ENCODE peak calls at places on chromosomes 16 and 17, in seven cellular contexts. F is tibial artery, I is neural progenitor cell, T is cardiac muscle cell, N is A549, A is left ventricle myocardium inferior, L is K562. P is an unnamed sample.

GRCh38 chr17:35368086-35368824 is 5.2 kb downstream of the SLFN11 start:
- DNase-seq in N (no peak), A (no peak), L (no peak), I (no peak), F (no peak), T (no peak), P (peak; percentile 10)

GRCh38 chr17:37438141-37438540 is 31.5 kb downstream of the TADA2A start:
- DNase-seq in F (no peak), A (no peak), I (no peak), L (no peak), N (no peak), T (no peak), P (no peak)

GRCh38 chr16:15536813-15537212 is 102.4 kb downstream of the BMERB1 start:
- DNase-seq in T (no peak), L (no peak), N (no peak), I (no peak), A (no peak), F (no peak), P (no peak)

GRCh38 chr16:27723711-27724490 is 174.0 kb downstream of the KATNIP start:
- DNase-seq in I (no peak), T (no peak), A (no peak), L (no peak), N (no peak), F (no peak), P (peak; percentile 32)

GRCh38 chr17:68456529-68457167 is 648 bp downstream of the WIPI1 start:
- DNase-seq in I (peak; percentile 88), A (peak; percentile 82), T (peak; percentile 90), L (no peak), F (peak; percentile 94), N (peak; percentile 62), P (peak; percentile 70)

GRCh38 chr16:3874794-3875692 is 5.5 kb downstream of the CREBBP start:
- DNase-seq in I (no peak), T (no peak), F (no peak), N (no peak), L (no peak), A (no peak), P (no peak)

GRCh38 chr17:15210247-15210646 is 54.9 kb downstream of the PMP22 start:
- DNase-seq in N (no peak), F (no peak), I (no peak), A (no peak), L (no peak), T (no peak), P (no peak)

GRCh38 chr17:15920758-15921239 is 24.1 kb upstream of the ADORA2B start:
- DNase-seq in F (no peak), A (no peak), I (no peak), L (peak; percentile 65), N (peak; percentile 77), T (no peak), P (no peak)

GRCh38 chr17:42459256-42459982 is 741 bp downstream of the ATP6V0A1 start:
- DNase-seq in L (peak; percentile 85), T (peak; percentile 7), N (peak; percentile 68), A (peak; percentile 46), F (peak; percentile 74), I (peak; percentile 41), P (peak; percentile 62)

GRCh38 chr17:78794399-78794798 is 12.3 kb upstream of the CYTH1 start:
- DNase-seq in T (no peak), N (no peak), I (no peak), F (no peak), L (no peak), A (no peak), P (no peak)

GRCh38 chr17:82380860-82381702 is 9.5 kb downstream of the UTS2R start:
- DNase-seq in I (no peak), F (no peak), T (no peak), A (no peak), N (no peak), L (no peak), P (peak; percentile 66)

GRCh38 chr16:22681881-22682291 is 132.1 kb upstream of the HS3ST2 start:
- DNase-seq in A (no peak), I (no peak), L (no peak), F (peak; percentile 56), T (no peak), N (no peak), P (no peak)

GRCh38 chr17:50211249-50212120 is 10.1 kb upstream of the COL1A1 start:
- DNase-seq in I (no peak), F (peak; percentile 79), L (no peak), N (no peak), A (no peak), T (no peak), P (no peak)

GRCh38 chr17:74002241-74002640 is 201.2 kb upstream of the RPL38 start:
- DNase-seq in L (no peak), I (no peak), F (no peak), T (no peak), A (no peak), N (no peak), P (no peak)

GRCh38 chr16:75256059-75256870 is 4.8 kb upstream of the BCAR1 start:
- DNase-seq in I (no peak), N (no peak), F (peak; percentile 87), T (peak; percentile 64), L (peak; percentile 71), A (no peak), P (no peak)

GRCh38 chr16:30786115-30786935 is 680 bp downstream of the ZNF629 start:
- DNase-seq in L (peak; percentile 61), I (peak; percentile 71), A (no peak), N (peak; percentile 68), T (peak; percentile 70), F (no peak), P (peak; percentile 47)

GRCh38 chr16:85428899-85429775 is 184.0 kb upstream of the GSE1 start:
- DNase-seq in L (no peak), N (no peak), F (no peak), T (no peak), I (no peak), A (peak; percentile 11), P (no peak)

GRCh38 chr17:82112866-82113390 is 14.9 kb upstream of the FASN start:
- DNase-seq in N (no peak), L (no peak), F (no peak), I (no peak), A (no peak), T (no peak), P (no peak)

GRCh38 chr16:46658925-46659324 is 30.1 kb downstream of the VPS35 start:
- DNase-seq in T (peak; percentile 10), I (no peak), L (no peak), A (no peak), N (no peak), F (no peak), P (no peak)

DNA sequence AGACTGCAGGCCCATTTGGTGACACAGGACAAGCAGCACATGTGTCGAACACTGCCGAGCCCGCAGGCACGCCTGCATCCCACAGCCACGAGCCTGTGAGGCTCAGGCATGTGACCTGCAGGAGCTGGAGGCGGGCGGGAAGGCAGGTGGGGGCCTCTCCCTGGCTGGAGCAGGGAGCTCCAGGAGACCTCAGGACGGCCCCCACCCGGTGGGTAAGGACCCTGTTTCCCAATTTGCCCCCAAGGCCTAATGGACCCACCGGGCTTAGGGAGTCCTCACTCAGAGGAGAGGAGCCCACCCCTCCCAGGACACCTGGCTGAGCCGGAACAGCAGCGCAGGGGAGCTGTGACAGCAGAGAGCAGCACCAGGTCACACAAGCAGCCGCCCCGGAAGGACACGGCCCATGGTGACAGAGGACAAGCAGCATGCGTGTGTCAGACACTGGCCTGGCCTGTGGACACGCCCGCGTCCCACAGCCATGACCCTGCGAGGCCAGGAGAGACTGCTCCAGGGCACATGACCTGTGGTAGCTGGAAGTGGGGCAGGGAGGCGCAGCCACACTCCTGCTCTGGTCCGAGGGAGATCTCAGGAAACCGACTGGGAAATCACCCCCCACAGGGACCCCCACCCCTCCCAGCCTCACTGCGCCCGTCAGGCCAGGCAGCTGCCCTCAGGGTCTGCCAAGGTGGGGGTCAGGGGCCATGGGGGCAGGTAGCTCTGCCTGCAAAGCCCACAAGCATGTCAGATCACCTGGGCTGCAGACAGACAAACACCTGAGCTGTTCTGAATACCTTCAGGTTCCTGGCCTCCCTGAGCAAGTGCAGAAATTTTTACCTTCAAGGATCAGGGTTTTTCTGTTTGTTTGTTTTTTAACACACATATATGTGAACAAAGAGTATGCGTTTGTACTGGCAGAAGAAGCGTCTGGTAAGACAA is 2.4 kb downstream of the SPSB3 start:
- DNase-seq in A (no peak), F (no peak), T (no peak), L (no peak), I (no peak), N (no peak), P (no peak)
- H3K27ac ChIP-seq in A (no peak overlapping the region), F (no peak overlapping the region), T (no peak overlapping the region), L (no peak overlapping the region), I (no peak overlapping the region), N (no peak overlapping the region), P (no peak overlapping the region)

GRCh38 chr17:81094224-81094743 is 59.3 kb downstream of the BAIAP2 start:
- DNase-seq in T (no peak), F (no peak), A (no peak), L (no peak), N (no peak), I (no peak), P (no peak)
- H3K4me3 ChIP-seq in T (no peak overlapping the region), F (no peak overlapping the region), A (no peak overlapping the region), L (no peak overlapping the region), N (no peak overlapping the region), I (no peak overlapping the region), P (no peak overlapping the region)

DNA sequence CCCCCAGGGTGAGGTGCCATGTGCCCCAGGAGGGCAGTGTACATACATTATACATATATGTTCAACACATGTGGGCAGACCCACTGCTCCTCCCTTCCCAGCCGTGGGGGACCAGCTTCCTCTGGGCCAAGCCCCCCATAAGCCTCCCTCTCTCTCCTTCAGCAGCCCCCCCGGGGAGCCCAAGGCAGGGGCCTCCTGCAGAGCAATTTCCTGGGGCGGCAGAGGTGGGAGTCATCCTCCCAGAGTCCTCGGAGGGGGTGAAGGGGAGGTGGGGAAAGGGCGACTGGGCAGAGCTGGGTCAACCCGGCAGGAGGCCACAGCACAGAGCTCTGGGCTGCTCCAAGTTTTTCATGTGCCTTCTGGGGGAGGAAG is 235.1 kb downstream of the ZNF423 start:
- DNase-seq in T (no peak), I (no peak), L (no peak), A (no peak), F (peak; percentile 68), N (no peak), P (no peak)
- H3K27ac ChIP-seq in T (peak overlapping the region; percentile 78), I (no peak overlapping the region), L (peak overlapping the region; percentile 77), A (peak overlapping the region; percentile 80), F (peak overlapping the region; percentile 73), N (no peak overlapping the region), P (no peak overlapping the region)

GRCh38 chr17:29760279-29760721 is 137.6 kb upstream of the CORO6 start:
- DNase-seq in A (no peak), T (peak; percentile 53), F (no peak), I (peak; percentile 40), L (no peak), N (peak; percentile 14), P (peak; percentile 62)

GRCh38 chr17:29753845-29754439 is 131.2 kb upstream of the CORO6 start:
- DNase-seq in L (no peak), I (no peak), T (no peak), F (no peak), A (no peak), N (no peak), P (no peak)

GRCh38 chr17:29757788-29758187 is 135.1 kb upstream of the CORO6 start:
- DNase-seq in L (no peak), F (no peak), I (no peak), A (no peak), T (no peak), N (no peak), P (no peak)

GRCh38 chr17:29760771-29761682 is 138.3 kb upstream of the CORO6 start:
- DNase-seq in F (peak; percentile 94), L (no peak), T (peak; percentile 79), A (peak; percentile 94), I (peak; percentile 85), N (peak; percentile 79), P (peak; percentile 80)

GRCh38 chr17:29758255-29758654 is 135.5 kb upstream of the CORO6 start:
- DNase-seq in T (no peak), F (no peak), I (no peak), N (no peak), L (no peak), A (no peak), P (no peak)
- H3K4me3 ChIP-seq in T (no peak overlapping the region), F (no peak overlapping the region), I (no peak overlapping the region), N (no peak overlapping the region), L (no peak overlapping the region), A (peak overlapping the region; percentile 78), P (no peak overlapping the region)

P was measured in small intestine.